ENCODE peak calls at places on chromosomes 6 and 20, in seven cellular contexts. O is heart left ventricle, N is thoracic aorta, A is Peyer's patch, Y is OCI-LY7, Z is NT2/D1, E is tibial artery. S is an unnamed sample.

GRCh38 chr20:62603021-62603906 is 39.0 kb upstream of the SLCO4A1 start:
- DNase-seq in O (peak; percentile 72), N (no peak), A (no peak), Y (peak; percentile 31), Z (no peak), E (peak; percentile 67), S (no peak)

GRCh38 chr6:7247179-7247456 is 65.9 kb downstream of the SSR1 start:
- DNase-seq in O (no peak), N (no peak), A (no peak), Y (no peak), Z (no peak), E (no peak), S (no peak)

GRCh38 chr20:39070484-39071231 is 108.5 kb downstream of the DHX35 start:
- DNase-seq in O (no peak), N (no peak), A (no peak), Y (no peak), Z (no peak), E (no peak), S (no peak)

GRCh38 chr6:63637865-63638445 is 2.4 kb downstream of the PHF3 start:
- DNase-seq in O (no peak), N (no peak), A (no peak), Y (no peak), Z (no peak), E (no peak), S (no peak)

GRCh38 chr6:38508286-38508685 is 131.4 kb downstream of the BTBD9 start:
- DNase-seq in O (no peak), N (no peak), A (no peak), Y (no peak), Z (no peak), E (no peak), S (no peak)

GRCh38 chr6:14417377-14417776 is 299.8 kb downstream of the CD83 start:
- DNase-seq in O (no peak), N (no peak), A (no peak), Y (no peak), Z (no peak), E (no peak), S (no peak)

GRCh38 chr6:30722280-30723112 is 2.3 kb downstream of the TUBB start:
- DNase-seq in O (peak; percentile 75), N (no peak), A (peak; percentile 91), Y (peak; percentile 79), Z (no peak), E (peak; percentile 72), S (peak; percentile 88)

GRCh38 chr20:8248051-8248450 is 116.0 kb downstream of the PLCB1 start:
- DNase-seq in O (no peak), N (no peak), A (no peak), Y (no peak), Z (no peak), E (no peak), S (no peak)

GRCh38 chr20:49699200-49699992 is 14.3 kb downstream of the B4GALT5 start:
- DNase-seq in O (no peak), N (no peak), A (no peak), Y (no peak), Z (no peak), E (no peak), S (no peak)

GRCh38 chr6:145319605-145320004 is 415.7 kb downstream of the EPM2A start:
- DNase-seq in O (no peak), N (no peak), A (no peak), Y (no peak), Z (no peak), E (no peak), S (no peak)

GRCh38 chr6:159762681-159763293 is 942 bp downstream of the ACAT2 start:
- DNase-seq in O (no peak), N (no peak), A (no peak), Y (peak; percentile 21), Z (no peak), E (no peak), S (no peak)

GRCh38 chr6:9766240-9766915 is 648.5 kb downstream of the TFAP2A start:
- DNase-seq in O (no peak), N (no peak), A (no peak), Y (no peak), Z (peak; percentile 27), E (no peak), S (no peak)

GRCh38 chr20:22963581-22963980 is 71.5 kb upstream of the SSTR4 start:
- DNase-seq in O (no peak), N (no peak), A (no peak), Y (no peak), Z (no peak), E (no peak), S (no peak)

GRCh38 chr6:39823187-39823815 is 31.1 kb downstream of the DAAM2 start:
- DNase-seq in O (peak; percentile 49), N (no peak), A (no peak), Y (no peak), Z (no peak), E (peak; percentile 71), S (no peak)

GRCh38 chr20:36147707-36148106 is 6.8 kb upstream of the EPB41L1 start:
- DNase-seq in O (no peak), N (no peak), A (no peak), Y (no peak), Z (no peak), E (peak; percentile 30), S (no peak)

GRCh38 chr6:158645064-158646022 is 800 bp upstream of the DYNLT1 start:
- DNase-seq in O (no peak), N (no peak), A (no peak), Y (no peak), Z (no peak), E (no peak), S (no peak)

GRCh38 chr20:59159091-59159821 is 4.4 kb upstream of the ZNF831 start:
- DNase-seq in O (no peak), N (no peak), A (no peak), Y (no peak), Z (peak; percentile 33), E (no peak), S (no peak)

GRCh38 chr6:41693866-41694265 is 41.5 kb downstream of the TFEB start:
- DNase-seq in O (no peak), N (no peak), A (no peak), Y (no peak), Z (no peak), E (no peak), S (no peak)

GRCh38 chr20:63855363-63856110 is 5.8 kb upstream of the ABHD16B start:
- DNase-seq in O (no peak), N (no peak), A (peak; percentile 47), Y (no peak), Z (no peak), E (no peak), S (no peak)

GRCh38 chr6:81487489-81487888 is 265.0 kb downstream of the TENT5A start:
- DNase-seq in O (peak; percentile 52), N (no peak), A (no peak), Y (no peak), Z (no peak), E (peak; percentile 29), S (no peak)

GRCh38 chr6:155521719-155522118 is 66.1 kb upstream of the NOX3 start:
- DNase-seq in O (no peak), N (no peak), A (no peak), Y (no peak), Z (no peak), E (no peak), S (no peak)

GRCh38 chr6:17930321-17930993 is 57.0 kb downstream of the KIF13A start:
- DNase-seq in O (peak; percentile 44), N (no peak), A (no peak), Y (no peak), Z (no peak), E (no peak), S (no peak)
- H3K4me1 ChIP-seq in O (peaks cover 96% of the 10 kb centered on the region), N (peaks cover 66% of the 10 kb centered on the region), A (peaks cover 15% of the 10 kb centered on the region), Y (no peaks in the 10 kb centered on the region), Z (no peaks in the 10 kb centered on the region), E (peaks cover 59% of the 10 kb centered on the region), S (peaks cover 29% of the 10 kb centered on the region)

GRCh38 chr20:56017560-56017959 is 12.2 kb upstream of the CBLN4 start:
- DNase-seq in O (no peak), N (no peak), A (no peak), Y (no peak), Z (no peak), E (no peak), S (no peak)
- H3K4me3 ChIP-seq in O (no peak overlapping the region), N (no peak overlapping the region), A (no peak overlapping the region), Y (no peak overlapping the region), Z (no peak overlapping the region), E (no peak overlapping the region), S (no peak overlapping the region)

GRCh38 chr20:44614525-44614924 is 32.1 kb downstream of the PKIG start:
- DNase-seq in O (peak; percentile 55), N (no peak), A (no peak), Y (no peak), Z (no peak), E (no peak), S (no peak)

GRCh38 chr20:44615876-44616603 is 33.7 kb downstream of the PKIG start:
- DNase-seq in O (no peak), N (no peak), A (no peak), Y (peak; percentile 37), Z (no peak), E (no peak), S (no peak)

GRCh38 chr20:44615169-44615791 is 32.9 kb downstream of the PKIG start:
- DNase-seq in O (peak; percentile 67), N (no peak), A (no peak), Y (peak; percentile 72), Z (peak; percentile 40), E (no peak), S (no peak)

GRCh38 chr20:44616604-44616964 is 34.2 kb downstream of the PKIG start:
- DNase-seq in O (peak; percentile 74), N (no peak), A (no peak), Y (no peak), Z (no peak), E (no peak), S (no peak)

GRCh38 chr20:44613575-44613974 is 31.2 kb downstream of the PKIG start:
- DNase-seq in O (no peak), N (no peak), A (no peak), Y (no peak), Z (no peak), E (no peak), S (no peak)
- H3K36me3 ChIP-seq in O (peaks cover 56% of the 10 kb centered on the region), N (no peaks in the 10 kb centered on the region), A (no peaks in the 10 kb centered on the region), Y (peaks cover 71% of the 10 kb centered on the region), Z (peaks cover 42% of the 10 kb centered on the region), E (peaks cover 27% of the 10 kb centered on the region), S (no peaks in the 10 kb centered on the region)

GRCh38 chr20:54342258-54342782 is 133.1 kb upstream of the DOK5 start:
- DNase-seq in O (no peak), N (no peak), A (no peak), Y (no peak), Z (no peak), E (no peak), S (no peak)

GRCh38 chr20:54340667-54341081 is 132.8 kb downstream of the PFDN4 start:
- DNase-seq in O (no peak), N (no peak), A (no peak), Y (no peak), Z (no peak), E (no peak), S (no peak)

GRCh38 chr20:54345301-54345724 is 130.1 kb upstream of the DOK5 start:
- DNase-seq in O (no peak), N (no peak), A (no peak), Y (no peak), Z (no peak), E (no peak), S (no peak)

GRCh38 chr20:54343634-54344033 is 131.8 kb upstream of the DOK5 start:
- DNase-seq in O (no peak), N (no peak), A (no peak), Y (no peak), Z (no peak), E (no peak), S (no peak)

DNA sequence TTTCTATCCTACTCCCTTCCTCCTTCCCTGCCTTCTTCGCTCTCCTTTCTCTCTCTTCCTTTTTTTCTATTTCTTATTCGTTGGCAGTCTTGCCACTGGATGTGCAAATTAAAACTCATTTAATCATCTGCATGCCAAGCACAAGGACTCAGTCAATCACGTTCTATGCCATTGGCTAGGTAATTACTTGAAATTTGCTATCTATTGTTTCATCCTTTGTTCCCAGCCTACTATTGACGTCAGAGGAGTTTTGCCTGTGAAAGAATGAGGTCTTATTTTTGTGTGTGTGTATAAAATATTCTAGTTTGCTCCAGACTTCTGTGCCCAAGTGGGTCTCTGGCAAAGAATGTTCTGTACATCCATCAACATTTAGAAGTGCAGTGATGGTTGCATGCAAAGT is 132.3 kb upstream of the DOK5 start:
- DNase-seq in O (no peak), N (no peak), A (no peak), Y (no peak), Z (no peak), E (no peak), S (no peak)
- H3K4me1 ChIP-seq in O (no peaks in the 10 kb centered on the region), N (peaks cover 18% of the 10 kb centered on the region), A (no peaks in the 10 kb centered on the region), Y (no peaks in the 10 kb centered on the region), Z (no peaks in the 10 kb centered on the region), E (peaks cover 7% of the 10 kb centered on the region), S (no peaks in the 10 kb centered on the region)